ENCODE peak calls at places on chromosome 15, in eight cellular contexts. Y is left ventricle myocardium inferior; C is ascending aorta; H is PC-3; U is NCI-H1417; R is Peyer's patch; T is NCI-H774; Q is naive thymus-derived CD4-positive, alpha-beta T cell. E is an unnamed sample.

GRCh38 chr15:98668566-98669308 is 20.4 kb downstream of the IGF1R start:
- DNase-seq in Y (no peak), H (peak), C (no peak), Q (no peak), T (no peak), U (no peak), R (no peak), E (no peak)

GRCh38 chr15:95793226-95793625 is 537.3 kb upstream of the NR2F2 start:
- DNase-seq in U (no peak), Y (no peak), T (no peak), Q (no peak), H (no peak), C (no peak), R (no peak), E (no peak)

GRCh38 chr15:100093211-100094126 is 248.3 kb downstream of the ADAMTS17 start:
- DNase-seq in Y (no peak), H (peak), Q (no peak), R (no peak), T (no peak), U (no peak), C (no peak), E (no peak)

GRCh38 chr15:69755571-69756310 is 303.1 kb downstream of the RPLP1 start:
- DNase-seq in Q (no peak), R (peak), U (no peak), H (no peak), C (no peak), T (no peak), Y (peak), E (no peak)

GRCh38 chr15:68354268-68354667 is 76.7 kb downstream of the FEM1B start:
- DNase-seq in Y (no peak), R (no peak), U (no peak), H (no peak), Q (no peak), C (no peak), T (no peak), E (no peak)

GRCh38 chr15:100786139-100786531 is 93.5 kb upstream of the ALDH1A3 start:
- DNase-seq in H (no peak), Q (no peak), R (peak), T (no peak), Y (no peak), C (no peak), U (no peak), E (no peak)

GRCh38 chr15:72809329-72809728 is 25.8 kb upstream of the ADPGK start:
- DNase-seq in U (no peak), T (no peak), C (no peak), Y (no peak), R (no peak), Q (no peak), H (no peak), E (no peak)

GRCh38 chr15:57500979-57501576 is 90.6 kb upstream of the MYZAP start:
- DNase-seq in T (no peak), Y (no peak), Q (no peak), U (no peak), C (no peak), H (peak), R (no peak), E (no peak)

GRCh38 chr15:88002721-88003120 is 253.8 kb downstream of the NTRK3 start:
- DNase-seq in H (no peak), C (peak), Q (no peak), Y (no peak), U (no peak), T (no peak), R (no peak), E (no peak)

GRCh38 chr15:50816191-50816590 is 50.7 kb upstream of the SPPL2A start:
- DNase-seq in H (peak), R (peak), U (no peak), Y (no peak), Q (no peak), C (no peak), T (no peak), E (no peak)

GRCh38 chr15:95269247-95270155 is 1038.1 kb downstream of the MCTP2 start:
- DNase-seq in C (no peak), Y (no peak), T (no peak), U (no peak), H (no peak), Q (no peak), R (no peak), E (no peak)

GRCh38 chr15:44243146-44243545 is 45.4 kb upstream of the GOLM2 start:
- DNase-seq in C (no peak), H (no peak), R (no peak), T (no peak), Q (no peak), Y (no peak), U (no peak), E (no peak)

GRCh38 chr15:96054029-96054428 is 276.5 kb upstream of the NR2F2 start:
- DNase-seq in R (no peak), Y (no peak), Q (no peak), T (no peak), C (no peak), U (no peak), H (no peak), E (no peak)